ENCODE peak calls at places on chromosomes 4 and X, in seven cellular contexts. C is hypothalamus; V is activated naive CD8-positive, alpha-beta T cell treated with anti-CD3 and anti-CD28 coated beads, Interleukin-2, amount 50 U/mL, for 24 hours; S is RWPE1; N is heart right ventricle; K is omental fat pad; I is NCI-H1105. U is an unnamed sample.

GRCh38 chrX:150225266-150225665 is 137.9 kb upstream of the MAMLD1 start:
- DNase-seq in C (no peak), V (no peak), S (no peak), N (no peak), K (no peak), I (no peak), U (no peak)

GRCh38 chr4:8289956-8290700 is 20.6 kb downstream of the HTRA3 start:
- DNase-seq in C (no peak), V (no peak), S (no peak), N (no peak), K (no peak), I (no peak), U (no peak)

GRCh38 chr4:102675142-102675541 is 85.6 kb downstream of the MANBA start:
- DNase-seq in C (no peak), V (no peak), S (no peak), N (no peak), K (no peak), I (no peak), U (no peak)

GRCh38 chr4:124203613-124204284 is 508.8 kb downstream of the ANKRD50 start:
- DNase-seq in C (no peak), V (no peak), S (no peak), N (no peak), K (no peak), I (no peak), U (no peak)

GRCh38 chr4:94635172-94635571 is 122.6 kb upstream of the BMPR1B start:
- DNase-seq in C (no peak), V (no peak), S (no peak), N (no peak), K (no peak), I (no peak), U (no peak)

GRCh38 chr4:101315786-101316185 is 31.5 kb downstream of the PPP3CA start:
- DNase-seq in C (no peak), V (no peak), S (no peak), N (no peak), K (no peak), I (no peak), U (no peak)

GRCh38 chr4:130053723-130054122 is 957.8 kb downstream of the C4orf33 start:
- DNase-seq in C (no peak), V (no peak), S (no peak), N (no peak), K (no peak), I (no peak), U (no peak)

GRCh38 chr4:171650543-171650942 is 162.7 kb upstream of the GALNTL6 start:
- DNase-seq in C (no peak), V (no peak), S (no peak), N (no peak), K (no peak), I (no peak), U (no peak)

GRCh38 chr4:4764506-4764905 is 95.0 kb upstream of the MSX1 start:
- DNase-seq in C (no peak), V (no peak), S (no peak), N (no peak), K (no peak), I (no peak), U (no peak)

GRCh38 chr4:110196206-110196870 is 2.1 kb downstream of the ELOVL6 start:
- DNase-seq in C (peak; percentile 70), V (peak; percentile 63), S (peak; percentile 41), N (peak; percentile 48), K (no peak), I (no peak), U (no peak)

GRCh38 chr4:26741491-26741871 is 119.2 kb upstream of the STIM2 start:
- DNase-seq in C (no peak), V (no peak), S (no peak), N (no peak), K (no peak), I (no peak), U (no peak)

GRCh38 chr4:677431-678293 is 3.3 kb downstream of the MYL5 start:
- DNase-seq in C (no peak), V (no peak), S (peak; percentile 48), N (no peak), K (no peak), I (no peak), U (no peak)

GRCh38 chrX:124433186-124433585 is 86.8 kb downstream of the SH2D1A start:
- DNase-seq in C (no peak), V (no peak), S (no peak), N (no peak), K (no peak), I (no peak), U (no peak)

GRCh38 chr4:147381749-147382148 is 99.1 kb upstream of the EDNRA start:
- DNase-seq in C (no peak), V (no peak), S (no peak), N (no peak), K (no peak), I (no peak), U (no peak)

GRCh38 chr4:86442881-86443280 is 83.0 kb upstream of the MAPK10 start:
- DNase-seq in C (no peak), V (no peak), S (no peak), N (no peak), K (no peak), I (no peak), U (no peak)

GRCh38 chrX:9539611-9540387 is 74.9 kb downstream of the TBL1X start:
- DNase-seq in C (no peak), V (no peak), S (no peak), N (no peak), K (no peak), I (peak; percentile 75), U (no peak)

GRCh38 chr4:184453402-184454160 is 20.8 kb downstream of the IRF2 start:
- DNase-seq in C (no peak), V (peak; percentile 27), S (peak; percentile 45), N (peak; percentile 28), K (no peak), I (no peak), U (no peak)